ENCODE peak calls at places on chromosomes 16 and 17, in nine cellular contexts. Q, V, T, C, B, W, K, O and E are unnamed samples.

GRCh38 chr17:67983289-67983688 is 13.0 kb downstream of the C17orf58 start:
- DNase-seq in Q (no peak), V (no peak), T (no peak), C (no peak), B (no peak), W (no peak), K (no peak), O (no peak), E (no peak)

GRCh38 chr16:8644151-8644512 is 22.6 kb downstream of the METTL22 start:
- DNase-seq in Q (no peak), V (no peak), T (no peak), C (no peak), B (no peak), W (no peak), K (no peak), O (no peak), E (no peak)

GRCh38 chr17:29514792-29515191 is 52.0 kb downstream of the ABHD15 start:
- DNase-seq in Q (no peak), V (no peak), T (no peak), C (no peak), B (no peak), W (peak; percentile 39), K (no peak), O (no peak), E (no peak)

GRCh38 chr16:57612494-57612893 is 15.9 kb upstream of the ADGRG1 start:
- DNase-seq in Q (no peak), V (no peak), T (peak; percentile 1), C (no peak), B (no peak), W (no peak), K (no peak), O (no peak), E (peak; percentile 8)

GRCh38 chr16:47986031-47986430 is 169.8 kb downstream of the ABCC12 start:
- DNase-seq in Q (no peak), V (no peak), T (no peak), C (no peak), B (no peak), W (no peak), K (no peak), O (no peak), E (no peak)

GRCh38 chr16:11025120-11025531 is 80.8 kb downstream of the CLEC16A start:
- DNase-seq in Q (no peak), V (no peak), T (no peak), C (no peak), B (no peak), W (no peak), K (no peak), O (no peak), E (no peak)

GRCh38 chr16:24771132-24771778 is 41.8 kb downstream of the TNRC6A start:
- DNase-seq in Q (peak; percentile 27), V (no peak), T (no peak), C (no peak), B (no peak), W (peak; percentile 30), K (no peak), O (no peak), E (no peak)

GRCh38 chr17:81794509-81794908 is 9.4 kb upstream of the GCGR start:
- DNase-seq in Q (no peak), V (peak; percentile 59), T (no peak), C (no peak), B (no peak), W (peak; percentile 20), K (no peak), O (no peak), E (no peak)

GRCh38 chr16:20203277-20203676 is 124.0 kb downstream of the GP2 start:
- DNase-seq in Q (no peak), V (no peak), T (no peak), C (no peak), B (no peak), W (no peak), K (no peak), O (no peak), E (no peak)

GRCh38 chr17:79686476-79686875 is 44.3 kb upstream of the ENPP7 start:
- DNase-seq in Q (no peak), V (no peak), T (no peak), C (no peak), B (no peak), W (no peak), K (no peak), O (no peak), E (no peak)

GRCh38 chr17:83146347-83146746 is 66.9 kb downstream of the METRNL start:
- DNase-seq in Q (no peak), V (no peak), T (no peak), C (no peak), B (no peak), W (no peak), K (no peak), O (no peak), E (no peak)

GRCh38 chr16:80637621-80638020 is 96.8 kb downstream of the DYNLRB2 start:
- DNase-seq in Q (no peak), V (no peak), T (no peak), C (no peak), B (no peak), W (no peak), K (no peak), O (no peak), E (no peak)

GRCh38 chr16:21156767-21157467 is 1.6 kb upstream of the LDAF1 start:
- DNase-seq in Q (peak; percentile 78), V (peak; percentile 30), T (no peak), C (peak; percentile 32), B (peak; percentile 37), W (peak; percentile 86), K (no peak), O (no peak), E (peak; percentile 22)

GRCh38 chr17:41784207-41784744 is 2.2 kb downstream of the JUP start:
- DNase-seq in Q (no peak), V (peak; percentile 52), T (no peak), C (no peak), B (peak; percentile 38), W (peak; percentile 77), K (no peak), O (no peak), E (no peak)

GRCh38 chr17:70138309-70138865 is 30.9 kb upstream of the KCNJ2 start:
- DNase-seq in Q (peak; percentile 19), V (no peak), T (no peak), C (no peak), B (no peak), W (no peak), K (peak; percentile 14), O (no peak), E (no peak)

GRCh38 chr17:78924481-78925151 is 571 bp downstream of the TIMP2 start:
- DNase-seq in Q (peak; percentile 15), V (no peak), T (no peak), C (peak; percentile 43), B (peak; percentile 56), W (peak; percentile 54), K (no peak), O (no peak), E (no peak)

GRCh38 chr17:63523256-63523869 is at the start of gene KCNH6:
- DNase-seq in Q (no peak), V (no peak), T (no peak), C (no peak), B (no peak), W (peak; percentile 3), K (no peak), O (no peak), E (no peak)
- TF ChIP-seq CTCF in Q (no peak), V (no peak), T (no peak), C (no peak), B (no peak), W (no peak), K (no peak), O (no peak), E (no peak)

GRCh38 chr16:1493746-1494094 is 560 bp downstream of the TELO2 start:
- DNase-seq in Q (no peak), V (no peak), T (no peak), C (no peak), B (no peak), W (no peak), K (no peak), O (no peak), E (peak; percentile 35)

GRCh38 chr16:1492923-1493745 is at the start of gene TELO2:
- DNase-seq in Q (peak; percentile 55), V (peak; percentile 86), T (peak; percentile 86), C (peak; percentile 89), B (peak; percentile 92), W (peak; percentile 86), K (no peak), O (no peak), E (peak; percentile 77)

GRCh38 chr16:1489077-1489476 is 333 bp upstream of the PTX4 start:
- DNase-seq in Q (no peak), V (no peak), T (no peak), C (no peak), B (no peak), W (no peak), K (no peak), O (no peak), E (no peak)

GRCh38 chr16:1492082-1492922 is 858 bp upstream of the TELO2 start:
- DNase-seq in Q (no peak), V (no peak), T (no peak), C (no peak), B (no peak), W (no peak), K (no peak), O (no peak), E (no peak)

GRCh38 chr16:1491327-1491726 is 1.8 kb upstream of the TELO2 start:
- DNase-seq in Q (no peak), V (no peak), T (no peak), C (no peak), B (no peak), W (no peak), K (no peak), O (no peak), E (no peak)
- TF ChIP-seq CTCF in Q (no peak), V (no peak), T (no peak), C (no peak), B (no peak), W (no peak), K (no peak), O (no peak), E (no peak)

GRCh38 chr17:76189741-76190140 is 48.7 kb upstream of the FOXJ1 start:
- DNase-seq in Q (no peak), V (no peak), T (no peak), C (no peak), B (no peak), W (no peak), K (no peak), O (no peak), E (no peak)
- TF ChIP-seq CTCF in Q (no peak), V (no peak), T (no peak), C (no peak), B (no peak), W (no peak), K (no peak), O (no peak), E (no peak)

DNA sequence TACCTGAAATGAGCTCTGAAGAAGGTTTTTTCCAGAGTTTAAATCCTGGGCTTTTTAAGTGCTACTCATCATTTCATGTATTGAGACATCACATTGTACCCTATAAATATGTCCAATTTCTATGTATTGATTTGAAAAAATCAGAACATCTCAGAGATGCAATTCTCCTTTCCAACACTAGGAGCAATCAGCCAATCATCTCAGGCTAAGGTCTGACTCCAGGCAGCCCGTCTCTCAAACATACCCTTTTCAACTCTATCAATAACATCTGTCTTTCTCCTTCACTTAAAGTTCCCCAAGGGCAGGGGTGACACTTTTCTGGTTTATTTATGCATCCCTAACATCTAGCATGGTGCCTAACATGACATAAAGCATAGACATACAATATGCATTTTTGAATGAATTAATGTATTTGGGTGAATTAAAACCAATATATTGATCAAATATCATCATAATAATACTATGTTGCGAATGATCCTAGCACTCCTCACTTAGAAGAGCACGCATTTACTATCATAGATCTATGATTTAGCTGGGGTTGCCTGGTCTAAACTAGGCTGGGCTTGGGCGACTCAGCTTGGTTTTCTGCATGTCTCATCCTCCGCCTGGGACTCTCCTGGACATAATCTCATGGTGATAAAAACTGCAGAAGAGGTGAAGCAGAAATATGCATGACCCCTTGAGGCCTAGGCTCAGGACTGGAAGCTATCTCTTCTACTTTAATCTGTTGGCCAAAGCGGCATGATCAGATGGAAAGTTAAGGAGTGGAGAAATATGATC is 5.2 kb upstream of the CDH11 start:
- DNase-seq in Q (no peak), V (no peak), T (no peak), C (no peak), B (no peak), W (no peak), K (no peak), O (no peak), E (no peak)
- TF ChIP-seq CTCF in Q (peak; percentile 73), V (peak; percentile 21), T (no peak), C (peak; percentile 84), B (peak; percentile 56), W (peak; percentile 34), K (no peak), O (no peak), E (peak; percentile 47)